ENCODE peak calls at places on chromosomes 3 and 15, in seven cellular contexts. Q is NCI-H1105 treated with DMSO at 0.1 percent for 48 hours; N is B cell; E is activated CD4-positive, alpha-beta T cell treated with anti-CD3 and anti-CD28 coated beads for 36 hours; M is T-helper 17 cell; J is cardiac fibroblast; R is EH. W is an unnamed sample.

GRCh38 chr15:64010719-64011118 is 35.6 kb downstream of the DAPK2 start:
- DNase-seq in E (peak; percentile 90), Q (no peak), J (peak; percentile 80), R (peak; percentile 90), N (peak; percentile 95), M (peak; percentile 74), W (peak; percentile 35)

GRCh38 chr3:188788621-188789081 is 383.1 kb upstream of the TPRG1 start:
- DNase-seq in J (peak; percentile 99), E (peak; percentile 89), M (no peak), R (peak; percentile 92), Q (no peak), N (no peak), W (peak; percentile 65)

GRCh38 chr15:89128320-89129122 is 40.3 kb downstream of the ABHD2 start:
- DNase-seq in Q (no peak), J (no peak), R (no peak), N (no peak), M (no peak), E (no peak), W (no peak)

GRCh38 chr3:60192297-60193114 is 1058.7 kb downstream of the FHIT start:
- DNase-seq in M (no peak), Q (no peak), E (peak; percentile 61), J (no peak), R (no peak), N (no peak), W (no peak)

GRCh38 chr3:105906834-105907233 is 38.0 kb upstream of the CBLB start:
- DNase-seq in Q (no peak), N (no peak), J (peak; percentile 98), E (no peak), M (no peak), R (peak; percentile 66), W (peak; percentile 80)

GRCh38 chr3:16514021-16514700 is 662 bp upstream of the RFTN1 start:
- DNase-seq in J (no peak), E (no peak), R (no peak), M (no peak), N (no peak), Q (no peak), W (no peak)

GRCh38 chr3:197833930-197834715 is 43.1 kb downstream of the LRCH3 start:
- DNase-seq in E (no peak), N (no peak), R (no peak), J (no peak), Q (no peak), M (no peak), W (no peak)

GRCh38 chr3:127822166-127822835 is at the start of gene MGLL:
- DNase-seq in J (peak; percentile 53), R (peak; percentile 59), E (peak; percentile 29), N (no peak), Q (no peak), M (no peak), W (peak; percentile 81)

GRCh38 chr3:169227911-169228310 is 435.6 kb downstream of the MECOM start:
- DNase-seq in Q (no peak), R (peak; percentile 68), J (peak; percentile 67), N (no peak), M (no peak), E (peak; percentile 5), W (peak; percentile 53)

GRCh38 chr3:18223591-18224338 is 201.4 kb downstream of the SATB1 start:
- DNase-seq in R (no peak), J (no peak), Q (no peak), N (peak; percentile 83), M (no peak), E (peak; percentile 9), W (no peak)

W was measured in adipocyte.